ENCODE peak calls at places on chromosome 10, in four cellular contexts. C, H, B and V are unnamed samples.

GRCh38 chr10:42985436-42986316 is 91.2 kb upstream of the RET start:
- DNase-seq in C (peak), H (no peak), B (no peak), V (no peak)

GRCh38 chr10:27372095-27372494 is 131.5 kb upstream of the ACBD5 start:
- DNase-seq in C (no peak), H (no peak), B (no peak), V (peak)

GRCh38 chr10:87771871-87772500 is 46.0 kb downstream of the ATAD1 start:
- DNase-seq in C (no peak), H (no peak), B (peak), V (no peak)

GRCh38 chr10:21095073-21095472 is 198.0 kb upstream of the NEBL start:
- DNase-seq in C (no peak), H (no peak), B (no peak), V (no peak)

GRCh38 chr10:119205926-119206602 is 1.3 kb upstream of the GRK5 start:
- DNase-seq in C (peak), H (no peak), B (no peak), V (no peak)

GRCh38 chr10:110681023-110681681 is 37.0 kb downstream of the RBM20 start:
- DNase-seq in C (peak), H (no peak), B (peak), V (no peak)

GRCh38 chr10:79490400-79491081 is 21.8 kb upstream of the EIF5AL1 start:
- DNase-seq in C (peak), H (no peak), B (peak), V (no peak)

GRCh38 chr10:93259126-93259525 is 185.4 kb downstream of the CYP26A1 start:
- DNase-seq in C (no peak), H (no peak), B (no peak), V (no peak)

GRCh38 chr10:132382231-132382922 is 14.6 kb upstream of the PWWP2B start:
- DNase-seq in C (no peak), H (no peak), B (no peak), V (peak)

GRCh38 chr10:12081470-12081869 is 12.7 kb downstream of the DHTKD1 start:
- DNase-seq in C (no peak), H (no peak), B (no peak), V (no peak)

GRCh38 chr10:130956251-130956650 is 355.3 kb downstream of the TCERG1L start:
- DNase-seq in C (no peak), H (no peak), B (no peak), V (no peak)

GRCh38 chr10:126895214-126895781 is 9.9 kb upstream of the DOCK1 start:
- DNase-seq in C (no peak), H (no peak), B (no peak), V (no peak)

DNA sequence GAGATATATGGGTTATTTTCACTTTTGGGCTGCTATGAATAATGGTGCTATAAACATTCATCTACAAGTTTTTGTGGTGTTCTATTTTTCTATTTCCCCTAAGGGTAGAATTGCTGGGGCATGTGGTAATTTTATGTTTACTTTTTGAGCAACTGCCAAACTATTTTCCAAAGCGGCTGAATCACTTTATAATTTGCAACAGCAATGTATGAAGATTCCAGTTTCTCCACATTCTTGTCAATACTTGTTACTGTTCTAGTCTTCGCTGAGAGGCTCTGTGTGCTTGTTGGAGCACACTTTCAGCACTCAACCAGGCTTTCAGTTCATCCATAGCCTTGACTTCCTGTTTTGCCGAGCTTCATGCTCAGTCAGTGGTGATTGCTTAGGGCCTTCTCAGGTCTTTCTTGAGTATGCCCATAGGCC is 39.0 kb downstream of the ADK start:
- DNase-seq in C (no peak), H (no peak), B (peak), V (peak)
- H3K4me3 ChIP-seq in C (no peak), H (peak), B (no peak), V (peak)

GRCh38 chr10:77574436-77574835 is 63.2 kb downstream of the KCNMA1 start:
- DNase-seq in C (no peak), H (no peak), B (no peak), V (no peak)
- TF ChIP-seq CTCF in C (no peak), H (no peak), B (peak), V (no peak)

GRCh38 chr10:75508239-75508813 is 76.9 kb downstream of the LRMDA start:
- DNase-seq in C (no peak), H (no peak), B (peak), V (no peak)
- H3K4me3 ChIP-seq in C (no peak), H (no peak), B (no peak), V (no peak)

GRCh38 chr10:44306762-44307161 is 78.1 kb downstream of the CXCL12 start:
- DNase-seq in C (no peak), H (no peak), B (no peak), V (no peak)
- TF ChIP-seq CTCF in C (peak), H (peak), B (peak), V (peak)